ENCODE peak calls at places on chromosomes 6 and 20, in nine cellular contexts. V, B, O, W, I, S, N, Z and K are unnamed samples.

GRCh38 chr6:167767715-167768107 is 59.0 kb upstream of the AFDN start:
- DNase-seq in Z (no peak), V (no peak), S (no peak), W (no peak), N (no peak), B (no peak), I (no peak), O (no peak), K (no peak)

GRCh38 chr6:13397359-13398080 is 69.2 kb upstream of the TBC1D7 start:
- DNase-seq in S (no peak), B (no peak), N (no peak), I (no peak), V (no peak), Z (no peak), W (no peak), O (no peak), K (no peak)

GRCh38 chr6:5260111-5260620 is 584 bp downstream of the LYRM4 start:
- DNase-seq in O (peak; percentile 74), B (peak; percentile 48), I (peak; percentile 56), S (peak; percentile 67), N (peak; percentile 80), Z (no peak), W (peak; percentile 76), V (peak; percentile 29), K (no peak)

GRCh38 chr6:143337201-143337949 is 113.1 kb downstream of the ADAT2 start:
- DNase-seq in I (peak; percentile 72), W (peak; percentile 56), O (no peak), Z (no peak), S (peak; percentile 23), B (no peak), V (no peak), N (peak; percentile 72), K (no peak)

GRCh38 chr6:31116661-31117385 is 2.2 kb downstream of the PSORS1C1 start:
- DNase-seq in Z (no peak), N (no peak), W (no peak), V (no peak), S (no peak), I (no peak), O (no peak), B (no peak), K (no peak)

GRCh38 chr6:11500008-11500407 is 37.5 kb upstream of the TMEM170B start:
- DNase-seq in N (no peak), S (no peak), O (no peak), B (no peak), W (no peak), Z (no peak), I (no peak), V (no peak), K (no peak)

GRCh38 chr20:45919536-45919933 is 7.6 kb upstream of the PLTP start:
- DNase-seq in S (no peak), V (no peak), O (no peak), Z (no peak), I (peak; percentile 81), B (no peak), W (no peak), N (no peak), K (no peak)

GRCh38 chr6:35216412-35216732 is 2.6 kb downstream of the SCUBE3 start:
- DNase-seq in S (no peak), W (no peak), I (no peak), Z (no peak), N (no peak), V (no peak), O (no peak), B (no peak), K (no peak)

GRCh38 chr6:66556936-66557335 is 849.9 kb upstream of the EYS start:
- DNase-seq in Z (no peak), I (no peak), W (no peak), V (no peak), N (no peak), S (no peak), O (no peak), B (no peak), K (no peak)

GRCh38 chr6:50654155-50654554 is 59.2 kb upstream of the TFAP2D start:
- DNase-seq in V (no peak), O (no peak), S (no peak), I (no peak), N (no peak), W (no peak), Z (peak; percentile 14), B (no peak), K (no peak)

GRCh38 chr6:39452306-39452705 is 129.8 kb upstream of the KCNK16 start:
- DNase-seq in B (no peak), I (no peak), S (no peak), V (no peak), O (no peak), W (no peak), Z (peak; percentile 89), N (peak; percentile 4), K (no peak)

GRCh38 chr20:49276895-49277785 is 717 bp downstream of the ZNFX1 start:
- DNase-seq in V (no peak), B (peak; percentile 31), I (peak; percentile 70), N (peak; percentile 78), S (peak; percentile 17), O (no peak), Z (no peak), W (no peak), K (no peak)

GRCh38 chr6:160118620-160119234 is 2.9 kb upstream of the SLC22A1 start:
- DNase-seq in S (no peak), N (no peak), B (no peak), O (no peak), I (no peak), W (no peak), Z (no peak), V (no peak), K (no peak)

GRCh38 chr6:45556828-45557227 is 179.1 kb upstream of the SUPT3H start:
- DNase-seq in W (no peak), B (no peak), I (no peak), V (no peak), O (no peak), N (no peak), Z (no peak), S (no peak), K (peak; percentile 72)

GRCh38 chr6:166678426-166678825 is 51.4 kb upstream of the RPS6KA2 start:
- DNase-seq in W (no peak), V (no peak), Z (no peak), S (no peak), O (peak; percentile 12), I (no peak), N (no peak), B (no peak), K (no peak)

GRCh38 chr6:157268396-157268795 is 54.9 kb downstream of the TMEM242 start:
- DNase-seq in W (no peak), O (no peak), Z (no peak), S (no peak), I (no peak), B (no peak), V (no peak), N (no peak), K (no peak)

GRCh38 chr20:38645318-38645717 is 43.7 kb downstream of the ARHGAP40 start:
- DNase-seq in V (no peak), I (no peak), S (no peak), B (no peak), Z (no peak), O (no peak), W (no peak), N (no peak), K (no peak)

GRCh38 chr6:158708239-158708638 is 58.4 kb downstream of the SYTL3 start:
- DNase-seq in Z (no peak), W (no peak), V (no peak), S (no peak), O (no peak), N (no peak), B (no peak), I (peak; percentile 72), K (no peak)

GRCh38 chr6:10954590-10955010 is 67.7 kb downstream of the SYCP2L start:
- DNase-seq in I (peak; percentile 84), B (peak; percentile 55), N (peak; percentile 85), V (peak; percentile 17), O (peak; percentile 67), W (peak; percentile 72), S (peak; percentile 26), Z (peak; percentile 58), K (peak; percentile 91)

GRCh38 chr20:32485126-32485769 is 99.9 kb downstream of the NOL4L start:
- DNase-seq in V (peak; percentile 71), B (peak; percentile 91), Z (peak; percentile 92), N (peak; percentile 88), W (peak; percentile 65), S (peak; percentile 64), O (peak; percentile 82), I (no peak), K (no peak)

GRCh38 chr6:1229301-1229700 is 82.6 kb upstream of the FOXQ1 start:
- DNase-seq in Z (no peak), B (no peak), S (no peak), W (no peak), V (no peak), N (no peak), O (peak; percentile 15), I (no peak), K (no peak)